ENCODE peak calls at places on chromosomes 16 and 17, in ten cellular contexts. Q is AG04450, B is IMR-90, K is heart left ventricle, M is neural progenitor cell, L is esophagus muscularis mucosa, D is cardiac muscle cell, J is Peyer's patch, I is endodermal cell, T is body of pancreas. Z is an unnamed sample.

GRCh38 chr17:69609495-69610315 is 195.2 kb downstream of the MAP2K6 start:
- DNase-seq in Q (no peak), B (peak), K (no peak), M (peak), L (no peak), D (peak), J (no peak), I (peak), T (no peak), Z (peak)

GRCh38 chr17:72063756-72064461 is 56.9 kb upstream of the SOX9 start:
- DNase-seq in Q (no peak), B (no peak), K (no peak), M (no peak), L (peak), D (peak), J (no peak), I (no peak), T (no peak), Z (no peak)

GRCh38 chr16:12551530-12551929 is 252.2 kb downstream of the CPPED1 start:
- DNase-seq in Q (no peak), B (no peak), K (peak), M (no peak), L (no peak), D (no peak), J (no peak), I (no peak), T (no peak), Z (no peak)

GRCh38 chr17:67696347-67696746 is 21.4 kb upstream of the NOL11 start:
- DNase-seq in Q (no peak), B (peak), K (no peak), M (no peak), L (no peak), D (no peak), J (no peak), I (no peak), T (no peak), Z (no peak)

GRCh38 chr16:66930189-66930588 is 4.0 kb downstream of the CIAO2B start:
- DNase-seq in Q (no peak), B (peak), K (no peak), M (no peak), L (no peak), D (peak), J (peak), I (no peak), T (no peak), Z (peak)

GRCh38 chr16:82456683-82457082 is 170.1 kb upstream of the CDH13 start:
- DNase-seq in Q (no peak), B (peak), K (no peak), M (peak), L (no peak), D (peak), J (peak), I (peak), T (peak), Z (peak)

GRCh38 chr17:58006563-58006923 is 503 bp downstream of the SRSF1 start:
- DNase-seq in Q (peak), B (peak), K (peak), M (peak), L (peak), D (peak), J (peak), I (peak), T (peak), Z (peak)

GRCh38 chr17:21242026-21242700 is 11.0 kb downstream of the NATD1 start:
- DNase-seq in Q (no peak), B (no peak), K (no peak), M (no peak), L (no peak), D (no peak), J (no peak), I (peak), T (no peak), Z (no peak)

GRCh38 chr16:830107-830870 is 29.8 kb upstream of the GNG13 start:
- DNase-seq in Q (no peak), B (no peak), K (no peak), M (no peak), L (no peak), D (no peak), J (no peak), I (no peak), T (no peak), Z (no peak)

GRCh38 chr16:81629032-81629802 is 149.9 kb upstream of the PLCG2 start:
- DNase-seq in Q (no peak), B (no peak), K (peak), M (no peak), L (no peak), D (no peak), J (no peak), I (no peak), T (no peak), Z (no peak)

DNA sequence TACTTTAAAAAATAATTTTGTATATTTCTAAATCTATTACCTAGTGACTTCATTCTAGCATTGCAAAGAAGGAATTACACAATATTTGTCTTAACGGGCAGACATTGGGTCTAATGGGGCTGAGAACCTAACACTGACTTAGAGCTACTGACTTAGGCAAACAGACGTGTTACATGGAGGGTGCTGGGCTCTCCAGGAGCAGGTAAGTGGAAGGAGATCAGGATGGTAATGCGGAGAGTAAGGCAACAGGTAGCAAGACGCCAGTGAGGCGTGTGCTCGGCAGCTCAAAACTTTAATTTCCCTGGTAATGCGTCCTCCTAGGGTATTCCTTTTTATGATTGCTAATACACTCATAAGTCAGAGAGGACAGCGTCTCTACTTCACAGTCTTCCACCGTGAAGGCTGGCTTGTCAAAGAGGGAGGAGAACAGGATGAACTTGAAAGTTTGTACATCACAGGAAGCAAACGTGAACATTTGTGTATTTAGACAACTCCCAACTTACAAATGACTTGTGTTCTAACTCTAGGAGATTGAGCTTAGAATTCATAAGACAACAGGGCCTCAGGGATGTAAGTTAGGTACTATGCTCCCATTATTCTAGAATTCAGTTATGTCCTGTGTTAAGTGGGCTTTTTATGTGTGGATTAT is 4.6 kb downstream of the KRT28 start:
- DNase-seq in Q (no peak), B (no peak), K (no peak), M (no peak), L (no peak), D (no peak), J (no peak), I (no peak), T (no peak), Z (no peak)
- TF ChIP-seq CTCF in Q (no peak), B (no peak), K (no peak), M (no peak), L (no peak), D (no peak), J (no peak), I (no peak), T (no peak), Z (no peak)

DNA sequence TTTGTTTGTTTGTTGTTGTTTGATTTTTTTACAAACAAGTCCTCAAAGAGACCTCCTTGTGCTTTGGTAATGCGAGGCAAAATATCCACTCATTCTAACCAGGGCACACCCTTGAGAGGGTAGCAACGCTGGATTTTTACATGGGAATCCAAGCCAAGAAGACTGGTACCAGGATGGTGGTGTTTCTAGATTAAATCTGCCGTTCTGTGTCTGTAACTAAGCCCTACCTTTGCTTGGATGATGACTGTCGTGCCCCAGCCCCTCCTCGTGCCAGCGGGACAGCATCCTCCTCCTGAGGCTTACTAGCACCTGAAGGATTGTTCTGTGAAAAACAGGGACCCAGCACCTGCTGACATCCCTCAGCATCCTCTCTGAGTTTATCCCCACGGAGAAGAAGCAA is 5.2 kb upstream of the HSBP1 start:
- DNase-seq in Q (no peak), B (no peak), K (no peak), M (no peak), L (no peak), D (no peak), J (no peak), I (peak), T (no peak), Z (no peak)
- H3K4me3 ChIP-seq in Q (peak), B (peak), K (peak), M (no peak), L (peak), D (no peak), J (peak), I (no peak), T (no peak), Z (no peak)

DNA sequence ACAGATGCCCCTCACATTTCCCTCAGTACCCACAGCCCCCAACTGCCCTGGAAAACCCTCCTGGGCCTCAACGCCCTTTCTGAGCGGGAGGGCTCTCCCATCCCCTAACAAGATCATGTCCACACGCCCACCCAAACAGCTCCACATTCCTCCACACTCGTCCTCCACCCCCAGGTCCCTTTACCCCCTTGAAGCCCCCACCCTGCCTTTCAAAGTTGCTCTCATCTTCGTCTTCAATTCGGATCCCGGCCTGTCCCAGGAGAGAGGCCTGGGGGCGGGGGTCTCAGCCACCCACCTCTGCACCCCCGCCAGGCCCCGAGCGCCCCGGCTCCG is 14.3 kb downstream of the HOXB4 start:
- DNase-seq in Q (no peak), B (no peak), K (no peak), M (no peak), L (no peak), D (no peak), J (no peak), I (no peak), T (no peak), Z (no peak)
- H3K27ac ChIP-seq in Q (peak), B (peak), K (no peak), M (no peak), L (peak), D (no peak), J (peak), I (no peak), T (no peak), Z (no peak)

GRCh38 chr17:76968707-76969597 is 100.7 kb downstream of the MGAT5B start:
- DNase-seq in Q (no peak), B (no peak), K (peak), M (peak), L (no peak), D (peak), J (peak), I (peak), T (peak), Z (peak)
- TF ChIP-seq CTCF in Q (no peak), B (no peak), K (no peak), M (no peak), L (no peak), D (no peak), J (no peak), I (no peak), T (no peak), Z (peak)

DNA sequence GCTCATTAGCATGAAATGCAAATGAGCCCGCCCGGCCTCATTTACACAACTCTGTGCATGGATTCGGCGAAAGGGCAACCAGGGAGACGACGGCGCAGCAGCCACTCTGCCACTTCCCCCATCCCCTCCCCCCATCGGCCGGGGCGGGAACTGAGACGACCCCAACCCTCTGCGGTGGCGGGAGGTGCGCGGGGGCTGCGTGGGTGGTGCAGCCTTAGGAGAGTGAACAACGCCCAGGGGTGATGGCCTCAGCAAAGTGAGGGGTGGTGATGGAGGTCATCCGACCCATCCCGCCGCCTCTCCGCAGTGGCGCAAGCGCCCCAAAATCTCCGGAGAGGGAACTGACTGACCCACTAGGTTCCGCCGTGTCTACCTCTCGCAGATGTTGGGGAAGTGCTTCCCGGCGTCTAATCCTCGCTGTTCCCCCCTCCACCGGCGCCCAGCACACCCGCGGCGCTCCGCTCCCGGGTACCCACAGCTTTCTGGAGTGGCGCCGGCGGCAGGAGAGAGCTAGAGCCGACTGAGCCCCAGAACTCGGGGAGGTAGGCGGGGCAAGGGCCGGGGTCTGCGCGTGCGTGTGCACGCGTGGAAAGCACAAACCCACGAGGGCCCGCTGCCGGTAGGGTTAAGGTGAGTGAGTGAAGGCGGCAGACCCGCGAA is 1.4 kb upstream of the CACNA1G start:
- DNase-seq in Q (no peak), B (no peak), K (no peak), M (peak), L (no peak), D (no peak), J (no peak), I (peak), T (no peak), Z (peak)
- H3K4me3 ChIP-seq in Q (no peak), B (no peak), K (peak), M (peak), L (peak), D (peak), J (peak), I (peak), T (no peak), Z (peak)

GRCh38 chr17:75622771-75623273 is 10.4 kb upstream of the SMIM5 start:
- DNase-seq in Q (no peak), B (no peak), K (no peak), M (no peak), L (no peak), D (no peak), J (no peak), I (no peak), T (no peak), Z (no peak)
- H3K27ac ChIP-seq in Q (no peak), B (no peak), K (no peak), M (no peak), L (no peak), D (no peak), J (no peak), I (no peak), T (no peak), Z (no peak)

Z was measured in WERI-Rb-1.